ENCODE peak calls at places on chromosomes 7 and 10, in five cellular contexts. W is stimulated activated CD8-positive, alpha-beta memory T cell treated with anti-CD3 and anti-CD28 coated beads, Interleukin-12 subunit alpha, Interleukin-12 subunit beta, amount 100 ng/mL, for 4 hours; H is activated CD4-positive, alpha-beta T cell treated with anti-CD3 and anti-CD28 coated beads for 48 hours; K is foreskin fibroblast; S is neural crest cell. D is an unnamed sample.

GRCh38 chr10:60762554-60762953 is 15.7 kb upstream of the CDK1 start:
- DNase-seq in W (no peak), H (no peak), K (no peak), S (no peak), D (no peak)

GRCh38 chr7:66913118-66914049 is 7.6 kb upstream of the TMEM248 start:
- DNase-seq in W (no peak), H (no peak), K (peak), S (no peak), D (no peak)

GRCh38 chr7:44983742-44984477 is 5.1 kb upstream of the MYO1G start:
- DNase-seq in W (no peak), H (no peak), K (no peak), S (no peak), D (no peak)

GRCh38 chr7:54995631-54996340 is 23.0 kb upstream of the EGFR start:
- DNase-seq in W (no peak), H (peak), K (peak), S (no peak), D (peak)

GRCh38 chr10:131829156-131829930 is 71.5 kb upstream of the PPP2R2D start:
- DNase-seq in W (no peak), H (no peak), K (no peak), S (no peak), D (no peak)

GRCh38 chr10:131491195-131491594 is 179.7 kb upstream of the TCERG1L start:
- DNase-seq in W (no peak), H (no peak), K (no peak), S (no peak), D (no peak)

GRCh38 chr7:64875658-64876406 is 27.2 kb upstream of the ZNF273 start:
- DNase-seq in W (no peak), H (no peak), K (no peak), S (no peak), D (no peak)

GRCh38 chr7:55158541-55158940 is 139.7 kb downstream of the EGFR start:
- DNase-seq in W (no peak), H (no peak), K (peak), S (no peak), D (peak)

GRCh38 chr10:17989908-17990767 is 38.4 kb downstream of the SLC39A12 start:
- DNase-seq in W (no peak), H (no peak), K (peak), S (no peak), D (no peak)

GRCh38 chr7:45104844-45105587 is 6.5 kb downstream of the TBRG4 start:
- DNase-seq in W (no peak), H (no peak), K (no peak), S (no peak), D (no peak)

GRCh38 chr7:139714163-139714901 is 63.5 kb downstream of the HIPK2 start:
- DNase-seq in W (no peak), H (no peak), K (no peak), S (no peak), D (no peak)

GRCh38 chr7:130008941-130009847 is 42.0 kb downstream of the ZC3HC1 start:
- DNase-seq in W (no peak), H (no peak), K (peak), S (no peak), D (peak)